ENCODE peak calls at places on chromosomes 3 and 15, in seven cellular contexts. G is keratinocyte, M is fibroblast of pulmonary artery, O is posterior vena cava, U is AG20443, B is astrocyte, I is GM13976. A is an unnamed sample.

GRCh38 chr3:150469931-150470740 is 62.0 kb downstream of the TSC22D2 start:
- DNase-seq in G (peak), M (no peak), O (no peak), U (no peak), B (peak), I (no peak), A (no peak)

GRCh38 chr3:121942116-121942786 is 48.0 kb downstream of the SLC15A2 start:
- DNase-seq in G (no peak), M (no peak), O (no peak), U (no peak), B (no peak), I (no peak), A (no peak)

GRCh38 chr15:81133782-81134461 is at the start of gene CFAP161:
- DNase-seq in G (no peak), M (peak), O (peak), U (peak), B (peak), I (peak), A (peak)

GRCh38 chr15:66080791-66081475 is 172.6 kb downstream of the MEGF11 start:
- DNase-seq in G (no peak), M (peak), O (peak), U (peak), B (peak), I (no peak), A (peak)

GRCh38 chr15:80750591-80750990 is 28.6 kb upstream of the CEMIP start:
- DNase-seq in G (no peak), M (no peak), O (no peak), U (no peak), B (peak), I (no peak), A (no peak)

GRCh38 chr3:184711366-184712247 is at the start of gene MAGEF1:
- DNase-seq in G (no peak), M (peak), O (peak), U (peak), B (peak), I (peak), A (no peak)

GRCh38 chr3:42979044-42979962 is at the start of gene GASK1A:
- DNase-seq in G (no peak), M (no peak), O (peak), U (peak), B (no peak), I (peak), A (no peak)

GRCh38 chr3:113214917-113215595 is 3.7 kb downstream of the BOC start:
- DNase-seq in G (no peak), M (no peak), O (no peak), U (peak), B (peak), I (no peak), A (no peak)

GRCh38 chr15:91113036-91113435 is 13.0 kb downstream of the SV2B start:
- DNase-seq in G (no peak), M (no peak), O (no peak), U (no peak), B (no peak), I (no peak), A (no peak)

GRCh38 chr3:192577271-192577670 is 150.1 kb downstream of the FGF12 start:
- DNase-seq in G (no peak), M (no peak), O (no peak), U (no peak), B (no peak), I (no peak), A (no peak)

GRCh38 chr15:37536967-37537624 is 397.3 kb upstream of the TMCO5A start:
- DNase-seq in G (no peak), M (no peak), O (no peak), U (no peak), B (no peak), I (no peak), A (no peak)

GRCh38 chr3:132283440-132283839 is 33.8 kb upstream of the ACP3 start:
- DNase-seq in G (no peak), M (peak), O (no peak), U (peak), B (no peak), I (peak), A (no peak)

GRCh38 chr3:142215111-142215510 is 10.3 kb downstream of the GK5 start:
- DNase-seq in G (no peak), M (peak), O (no peak), U (no peak), B (no peak), I (no peak), A (no peak)

GRCh38 chr15:34436956-34437442 is 609 bp downstream of the GOLGA8A start:
- DNase-seq in G (no peak), M (peak), O (no peak), U (peak), B (peak), I (peak), A (no peak)

GRCh38 chr15:66684136-66684681 is 17.8 kb upstream of the SMAD6 start:
- DNase-seq in G (no peak), M (no peak), O (no peak), U (no peak), B (no peak), I (no peak), A (no peak)

GRCh38 chr3:155730843-155731242 is 14.0 kb downstream of the PLCH1 start:
- DNase-seq in G (no peak), M (no peak), O (no peak), U (no peak), B (no peak), I (no peak), A (no peak)

GRCh38 chr3:146092230-146092629 is 68.8 kb downstream of the PLOD2 start:
- DNase-seq in G (no peak), M (no peak), O (no peak), U (no peak), B (peak), I (no peak), A (no peak)

GRCh38 chr15:31360843-31361763 is 34.5 kb downstream of the KLF13 start:
- DNase-seq in G (no peak), M (no peak), O (no peak), U (no peak), B (no peak), I (peak), A (no peak)